ENCODE peak calls at places on chromosomes 4 and X, in ten cellular contexts. One of them, this sample, is unnamed.

GRCh38 chr4:127849505-127850234 is 31.0 kb upstream of the PLK4 start:
- DNase-seq in tibial artery: no peak
- DNase-seq in upper lobe of right lung: no peak
- DNase-seq in colonic mucosa: no peak
- DNase-seq in uterus: no peak
- DNase-seq in CD8-positive, alpha-beta T cell: no peak
- DNase-seq in CD8-positive, alpha-beta memory T cell: no peak
- DNase-seq in pancreas: no peak
- DNase-seq in mesenchymal stem cell: no peak
- DNase-seq in tibial nerve: no peak
- DNase-seq in this sample: no peak

GRCh38 chr4:138555584-138555983 is 313.4 kb upstream of the SLC7A11 start:
- DNase-seq in tibial artery: no peak
- DNase-seq in upper lobe of right lung: no peak
- DNase-seq in colonic mucosa: no peak
- DNase-seq in uterus: no peak
- DNase-seq in CD8-positive, alpha-beta T cell: no peak
- DNase-seq in CD8-positive, alpha-beta memory T cell: no peak
- DNase-seq in pancreas: no peak
- DNase-seq in mesenchymal stem cell: no peak
- DNase-seq in tibial nerve: no peak
- DNase-seq in this sample: no peak

GRCh38 chr4:99712099-99712498 is 54.5 kb upstream of the C4orf54 start:
- DNase-seq in tibial artery: no peak
- DNase-seq in upper lobe of right lung: no peak
- DNase-seq in colonic mucosa: no peak
- DNase-seq in uterus: no peak
- DNase-seq in CD8-positive, alpha-beta T cell: no peak
- DNase-seq in CD8-positive, alpha-beta memory T cell: no peak
- DNase-seq in pancreas: peak; percentile 8
- DNase-seq in mesenchymal stem cell: no peak
- DNase-seq in tibial nerve: no peak
- DNase-seq in this sample: no peak

GRCh38 chr4:165967486-165967885 is 94.4 kb downstream of the TLL1 start:
- DNase-seq in tibial artery: no peak
- DNase-seq in upper lobe of right lung: no peak
- DNase-seq in colonic mucosa: no peak
- DNase-seq in uterus: no peak
- DNase-seq in CD8-positive, alpha-beta T cell: no peak
- DNase-seq in CD8-positive, alpha-beta memory T cell: no peak
- DNase-seq in pancreas: no peak
- DNase-seq in mesenchymal stem cell: no peak
- DNase-seq in tibial nerve: no peak
- DNase-seq in this sample: no peak

GRCh38 chr4:1922826-1923225 is 51.6 kb downstream of the NSD2 start:
- DNase-seq in tibial artery: no peak
- DNase-seq in upper lobe of right lung: no peak
- DNase-seq in colonic mucosa: no peak
- DNase-seq in uterus: no peak
- DNase-seq in CD8-positive, alpha-beta T cell: no peak
- DNase-seq in CD8-positive, alpha-beta memory T cell: no peak
- DNase-seq in pancreas: no peak
- DNase-seq in mesenchymal stem cell: no peak
- DNase-seq in tibial nerve: no peak
- DNase-seq in this sample: no peak

GRCh38 chr4:3829954-3830773 is 64.0 kb downstream of the ADRA2C start:
- DNase-seq in tibial artery: no peak
- DNase-seq in upper lobe of right lung: no peak
- DNase-seq in colonic mucosa: no peak
- DNase-seq in uterus: no peak
- DNase-seq in CD8-positive, alpha-beta T cell: no peak
- DNase-seq in CD8-positive, alpha-beta memory T cell: no peak
- DNase-seq in pancreas: no peak
- DNase-seq in mesenchymal stem cell: no peak
- DNase-seq in tibial nerve: no peak
- DNase-seq in this sample: no peak

GRCh38 chr4:2338754-2339457 is 77.0 kb upstream of the MXD4 start:
- DNase-seq in tibial artery: no peak
- DNase-seq in upper lobe of right lung: no peak
- DNase-seq in colonic mucosa: no peak
- DNase-seq in uterus: no peak
- DNase-seq in CD8-positive, alpha-beta T cell: no peak
- DNase-seq in CD8-positive, alpha-beta memory T cell: no peak
- DNase-seq in pancreas: no peak
- DNase-seq in mesenchymal stem cell: no peak
- DNase-seq in tibial nerve: no peak
- DNase-seq in this sample: no peak

GRCh38 chr4:56410247-56410646 is 23.0 kb upstream of the AASDH start:
- DNase-seq in tibial artery: peak; percentile 51
- DNase-seq in upper lobe of right lung: no peak
- DNase-seq in colonic mucosa: peak; percentile 60
- DNase-seq in uterus: peak; percentile 50
- DNase-seq in CD8-positive, alpha-beta T cell: no peak
- DNase-seq in CD8-positive, alpha-beta memory T cell: no peak
- DNase-seq in pancreas: peak; percentile 82
- DNase-seq in mesenchymal stem cell: peak; percentile 98
- DNase-seq in tibial nerve: peak; percentile 78
- DNase-seq in this sample: no peak

GRCh38 chr4:93828332-93828829 is at the start of gene ATOH1:
- DNase-seq in tibial artery: no peak
- DNase-seq in upper lobe of right lung: peak; percentile 61
- DNase-seq in colonic mucosa: peak; percentile 79
- DNase-seq in uterus: no peak
- DNase-seq in CD8-positive, alpha-beta T cell: no peak
- DNase-seq in CD8-positive, alpha-beta memory T cell: no peak
- DNase-seq in pancreas: no peak
- DNase-seq in mesenchymal stem cell: no peak
- DNase-seq in tibial nerve: no peak
- DNase-seq in this sample: peak; percentile 61

GRCh38 chr4:183610033-183610432 is 49.0 kb downstream of the RWDD4 start:
- DNase-seq in tibial artery: no peak
- DNase-seq in upper lobe of right lung: no peak
- DNase-seq in colonic mucosa: no peak
- DNase-seq in uterus: no peak
- DNase-seq in CD8-positive, alpha-beta T cell: no peak
- DNase-seq in CD8-positive, alpha-beta memory T cell: no peak
- DNase-seq in pancreas: no peak
- DNase-seq in mesenchymal stem cell: no peak
- DNase-seq in tibial nerve: no peak
- DNase-seq in this sample: no peak

GRCh38 chr4:6360385-6360784 is 90.7 kb downstream of the WFS1 start:
- DNase-seq in tibial artery: no peak
- DNase-seq in upper lobe of right lung: no peak
- DNase-seq in colonic mucosa: no peak
- DNase-seq in uterus: no peak
- DNase-seq in CD8-positive, alpha-beta T cell: no peak
- DNase-seq in CD8-positive, alpha-beta memory T cell: no peak
- DNase-seq in pancreas: no peak
- DNase-seq in mesenchymal stem cell: no peak
- DNase-seq in tibial nerve: no peak
- DNase-seq in this sample: peak; percentile 30

GRCh38 chr4:175440776-175441175 is 371.3 kb downstream of the GPM6A start:
- DNase-seq in tibial artery: no peak
- DNase-seq in upper lobe of right lung: no peak
- DNase-seq in colonic mucosa: no peak
- DNase-seq in uterus: no peak
- DNase-seq in CD8-positive, alpha-beta T cell: no peak
- DNase-seq in CD8-positive, alpha-beta memory T cell: no peak
- DNase-seq in pancreas: no peak
- DNase-seq in mesenchymal stem cell: no peak
- DNase-seq in tibial nerve: no peak
- DNase-seq in this sample: no peak
- H3K27ac ChIP-seq in tibial artery: no peak overlapping the region
- H3K27ac ChIP-seq in upper lobe of right lung: no peak overlapping the region
- H3K27ac ChIP-seq in colonic mucosa: no peak overlapping the region
- H3K27ac ChIP-seq in uterus: no peak overlapping the region
- H3K27ac ChIP-seq in CD8-positive, alpha-beta T cell: no peak overlapping the region
- H3K27ac ChIP-seq in CD8-positive, alpha-beta memory T cell: no peak overlapping the region
- H3K27ac ChIP-seq in pancreas: no peak overlapping the region
- H3K27ac ChIP-seq in mesenchymal stem cell: no peak overlapping the region
- H3K27ac ChIP-seq in tibial nerve: no peak overlapping the region
- H3K27ac ChIP-seq in this sample: no peak overlapping the region

DNA sequence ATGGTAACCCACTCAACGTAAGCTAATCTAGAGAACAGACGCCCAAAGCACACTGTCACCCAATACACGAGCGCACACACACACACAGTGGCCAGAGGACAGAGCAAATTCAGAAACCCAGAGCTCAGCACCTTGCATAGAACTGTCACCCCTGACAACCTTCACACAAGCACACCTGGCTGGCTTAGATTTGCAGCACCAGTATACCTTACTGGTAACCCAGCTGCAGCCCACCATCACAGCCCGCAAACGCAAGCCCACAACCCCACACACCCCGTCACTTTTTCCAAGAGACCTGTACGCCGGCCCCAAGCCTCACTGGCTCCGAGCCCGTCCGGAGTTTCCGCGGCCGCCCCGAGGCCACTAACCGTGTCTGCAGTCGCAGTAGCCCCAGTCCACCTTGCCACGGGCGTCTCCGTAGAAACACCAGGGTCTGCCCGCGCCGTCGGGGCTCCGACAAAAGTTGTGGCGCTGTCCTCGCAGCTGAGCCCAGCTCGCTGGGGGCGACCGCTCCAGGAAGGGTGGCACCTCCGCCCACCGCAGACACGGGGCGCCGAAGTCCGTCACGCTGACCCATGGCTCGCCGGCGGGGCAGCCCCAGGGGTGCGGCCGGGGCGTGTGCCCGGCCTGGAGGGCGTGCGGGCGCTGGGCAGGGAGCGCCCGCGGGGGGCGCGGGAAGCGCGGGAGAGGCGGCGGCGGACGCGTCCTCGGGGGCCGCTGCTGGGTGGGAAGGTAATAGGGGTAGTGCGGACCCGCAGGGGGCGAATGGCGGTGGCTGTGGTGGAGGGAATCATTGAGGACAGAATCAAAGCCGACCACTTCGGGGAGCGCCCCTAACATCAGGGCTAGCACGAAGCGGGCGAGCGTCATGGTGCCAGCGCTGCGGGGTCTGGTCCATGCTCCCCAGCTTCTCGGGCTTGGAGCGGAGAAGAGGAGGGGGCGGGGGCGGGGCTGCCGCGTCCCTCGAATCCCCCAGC is 664 bp downstream of the PRSS12 start:
- DNase-seq in tibial artery: no peak
- DNase-seq in upper lobe of right lung: peak; percentile 70
- DNase-seq in colonic mucosa: peak; percentile 61
- DNase-seq in uterus: no peak
- DNase-seq in CD8-positive, alpha-beta T cell: no peak
- DNase-seq in CD8-positive, alpha-beta memory T cell: peak; percentile 7
- DNase-seq in pancreas: peak; percentile 74
- DNase-seq in mesenchymal stem cell: peak; percentile 47
- DNase-seq in tibial nerve: peak; percentile 24
- DNase-seq in this sample: peak; percentile 57
- H3K4me3 ChIP-seq in tibial artery: peak overlapping the region; percentile 31
- H3K4me3 ChIP-seq in upper lobe of right lung: peak overlapping the region; percentile 55
- H3K4me3 ChIP-seq in colonic mucosa: peak overlapping the region; percentile 55
- H3K4me3 ChIP-seq in uterus: peak overlapping the region; percentile 38
- H3K4me3 ChIP-seq in CD8-positive, alpha-beta T cell: no peak overlapping the region
- H3K4me3 ChIP-seq in CD8-positive, alpha-beta memory T cell: no peak overlapping the region
- H3K4me3 ChIP-seq in pancreas: peak overlapping the region; percentile 54
- H3K4me3 ChIP-seq in mesenchymal stem cell: peak overlapping the region; percentile 79
- H3K4me3 ChIP-seq in tibial nerve: peak overlapping the region; percentile 60
- H3K4me3 ChIP-seq in this sample: peak overlapping the region; percentile 17

DNA sequence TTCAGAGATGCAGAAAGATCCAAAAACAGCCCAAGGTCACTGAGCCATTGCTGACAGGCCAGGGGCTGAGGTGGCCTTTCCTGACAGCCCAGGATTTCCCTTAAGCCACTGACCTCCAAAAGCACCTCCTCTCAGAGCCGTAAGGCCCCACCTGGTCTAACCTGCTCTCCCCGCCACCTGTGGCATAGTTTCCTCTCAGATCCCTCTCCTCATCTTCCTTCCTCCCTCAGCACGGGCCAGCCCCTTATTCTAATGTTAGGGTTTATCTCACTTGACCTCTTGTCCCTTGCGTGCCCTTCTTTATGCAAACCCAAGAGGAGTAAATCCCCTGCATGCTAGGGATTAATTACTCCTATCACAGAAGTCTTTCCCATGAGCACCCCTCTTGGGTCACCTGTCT is 113.0 kb downstream of the RBM47 start:
- DNase-seq in tibial artery: no peak
- DNase-seq in upper lobe of right lung: no peak
- DNase-seq in colonic mucosa: no peak
- DNase-seq in uterus: no peak
- DNase-seq in CD8-positive, alpha-beta T cell: no peak
- DNase-seq in CD8-positive, alpha-beta memory T cell: no peak
- DNase-seq in pancreas: no peak
- DNase-seq in mesenchymal stem cell: no peak
- DNase-seq in tibial nerve: no peak
- DNase-seq in this sample: no peak
- H3K4me1 ChIP-seq in tibial artery: no peaks in the 10 kb centered on the region
- H3K4me1 ChIP-seq in upper lobe of right lung: peaks cover 15% of the 10 kb centered on the region
- H3K4me1 ChIP-seq in colonic mucosa: no peaks in the 10 kb centered on the region
- H3K4me1 ChIP-seq in uterus: no peaks in the 10 kb centered on the region
- H3K4me1 ChIP-seq in CD8-positive, alpha-beta T cell: no peaks in the 10 kb centered on the region
- H3K4me1 ChIP-seq in CD8-positive, alpha-beta memory T cell: no peaks in the 10 kb centered on the region
- H3K4me1 ChIP-seq in pancreas: peaks cover 33% of the 10 kb centered on the region
- H3K4me1 ChIP-seq in mesenchymal stem cell: peaks cover 12% of the 10 kb centered on the region
- H3K4me1 ChIP-seq in tibial nerve: peaks cover 3% of the 10 kb centered on the region
- H3K4me1 ChIP-seq in this sample: peaks cover 1% of the 10 kb centered on the region

GRCh38 chrX:12844319-12844718 is 22.6 kb upstream of the TLR7 start:
- DNase-seq in tibial artery: no peak
- DNase-seq in upper lobe of right lung: no peak
- DNase-seq in colonic mucosa: no peak
- DNase-seq in uterus: no peak
- DNase-seq in CD8-positive, alpha-beta T cell: no peak
- DNase-seq in CD8-positive, alpha-beta memory T cell: no peak
- DNase-seq in pancreas: no peak
- DNase-seq in mesenchymal stem cell: no peak
- DNase-seq in tibial nerve: no peak
- DNase-seq in this sample: no peak
- H3K27ac ChIP-seq in tibial artery: no peak overlapping the region
- H3K27ac ChIP-seq in upper lobe of right lung: no peak overlapping the region
- H3K27ac ChIP-seq in colonic mucosa: no peak overlapping the region
- H3K27ac ChIP-seq in uterus: no peak overlapping the region
- H3K27ac ChIP-seq in CD8-positive, alpha-beta T cell: no peak overlapping the region
- H3K27ac ChIP-seq in CD8-positive, alpha-beta memory T cell: no peak overlapping the region
- H3K27ac ChIP-seq in pancreas: no peak overlapping the region
- H3K27ac ChIP-seq in mesenchymal stem cell: no peak overlapping the region
- H3K27ac ChIP-seq in tibial nerve: no peak overlapping the region
- H3K27ac ChIP-seq in this sample: no peak overlapping the region